ENCODE peak calls at places on chromosomes 13 and 19, in eight cellular contexts. S, L, T, R, G, D, N and W are unnamed samples.

GRCh38 chr13:94419304-94419943 is 60.1 kb downstream of the DCT start:
- DNase-seq in T (peak; percentile 67), S (no peak), N (peak; percentile 75), R (no peak), D (peak; percentile 51), G (no peak), L (no peak), W (peak; percentile 11)

GRCh38 chr19:1253514-1254080 is 5.2 kb downstream of the MIDN start:
- DNase-seq in R (no peak), D (no peak), T (no peak), L (no peak), G (peak; percentile 79), N (peak; percentile 86), S (no peak), W (no peak)

GRCh38 chr13:25608181-25608580 is 236.4 kb downstream of the ATP8A2 start:
- DNase-seq in N (no peak), S (no peak), D (no peak), G (no peak), T (no peak), L (no peak), R (no peak), W (no peak)

GRCh38 chr19:29675120-29675649 is 9.9 kb downstream of the PLEKHF1 start:
- DNase-seq in D (no peak), G (no peak), N (no peak), R (no peak), L (no peak), S (no peak), T (no peak), W (no peak)

GRCh38 chr13:42333613-42334328 is 61.8 kb downstream of the AKAP11 start:
- DNase-seq in D (peak; percentile 61), N (peak; percentile 13), S (peak; percentile 7), T (peak; percentile 51), L (peak; percentile 54), G (peak; percentile 41), R (no peak), W (peak; percentile 5)

GRCh38 chr13:70894258-70894657 is 786.0 kb upstream of the KLHL1 start:
- DNase-seq in N (no peak), R (no peak), D (no peak), S (no peak), L (no peak), T (no peak), G (no peak), W (no peak)

GRCh38 chr19:12872941-12873890 is 8.0 kb downstream of the DNASE2 start:
- DNase-seq in T (peak; percentile 95), L (peak; percentile 82), G (peak; percentile 64), R (peak; percentile 24), N (peak; percentile 3), D (peak; percentile 75), S (no peak), W (peak; percentile 31)

GRCh38 chr13:29954082-29955043 is 103.9 kb upstream of the UBL3 start:
- DNase-seq in D (no peak), L (no peak), N (no peak), R (no peak), S (no peak), T (no peak), G (no peak), W (no peak)

GRCh38 chr19:13817018-13817614 is 21.9 kb downstream of the ZSWIM4 start:
- DNase-seq in G (peak; percentile 33), T (no peak), N (no peak), D (no peak), L (peak; percentile 98), R (no peak), S (no peak), W (no peak)

GRCh38 chr13:72101768-72102400 is 234.9 kb upstream of the DACH1 start:
- DNase-seq in D (no peak), T (no peak), N (no peak), S (no peak), R (no peak), G (no peak), L (no peak), W (no peak)

GRCh38 chr19:1094655-1094977 is 559 bp downstream of the POLR2E start:
- DNase-seq in R (no peak), D (no peak), S (no peak), N (no peak), G (no peak), L (no peak), T (no peak), W (no peak)

GRCh38 chr13:63351533-63351932 is 1935.9 kb upstream of the PCDH20 start:
- DNase-seq in G (no peak), N (peak; percentile 1), T (no peak), L (no peak), R (no peak), S (no peak), D (no peak), W (no peak)

GRCh38 chr19:31352296-31352781 is 3.1 kb upstream of the TSHZ3 start:
- DNase-seq in T (no peak), S (no peak), G (no peak), N (no peak), R (no peak), L (peak; percentile 64), D (no peak), W (no peak)

GRCh38 chr13:57631607-57632275 is at the start of gene PCDH17:
- DNase-seq in R (peak; percentile 73), G (no peak), L (no peak), T (no peak), S (peak; percentile 32), D (peak; percentile 5), N (peak; percentile 74), W (no peak)

GRCh38 chr13:111900390-111901180 is 166.4 kb upstream of the SOX1 start:
- DNase-seq in L (peak; percentile 48), D (no peak), N (no peak), T (no peak), G (no peak), S (no peak), R (no peak), W (no peak)

GRCh38 chr13:78680611-78681010 is 21.7 kb upstream of the OBI1 start:
- DNase-seq in S (no peak), L (no peak), G (no peak), T (no peak), R (no peak), N (no peak), D (no peak), W (no peak)

GRCh38 chr19:2016041-2016807 is 710 bp upstream of the BTBD2 start:
- DNase-seq in N (peak; percentile 83), D (peak; percentile 89), L (peak; percentile 79), T (peak; percentile 86), G (peak; percentile 88), R (peak; percentile 85), S (no peak), W (peak; percentile 58)

GRCh38 chr19:39497850-39498261 is 891 bp upstream of the DLL3 start:
- DNase-seq in D (peak; percentile 46), G (peak; percentile 69), T (peak; percentile 30), N (peak; percentile 24), R (no peak), L (peak; percentile 91), S (peak; percentile 81), W (no peak)

GRCh38 chr19:35641515-35642151 is at the start of gene ETV2:
- DNase-seq in N (peak; percentile 41), T (no peak), G (no peak), S (peak; percentile 68), L (peak; percentile 80), R (peak; percentile 55), D (peak; percentile 57), W (no peak)

GRCh38 chr13:32726374-32727037 is 140.3 kb downstream of the PDS5B start:
- DNase-seq in G (no peak), N (no peak), D (peak; percentile 29), S (no peak), T (no peak), R (no peak), L (no peak), W (no peak)

GRCh38 chr19:2040647-2041435 is 10.2 kb downstream of the MKNK2 start:
- DNase-seq in N (no peak), R (peak; percentile 16), S (no peak), D (no peak), L (no peak), G (no peak), T (no peak), W (no peak)

GRCh38 chr13:66367356-66367755 is 862.8 kb downstream of the PCDH9 start:
- DNase-seq in L (no peak), N (peak; percentile 11), R (no peak), S (no peak), G (no peak), T (no peak), D (peak; percentile 26), W (no peak)

GRCh38 chr19:1428738-1429391 is 9.3 kb upstream of the RPS15 start:
- DNase-seq in S (no peak), T (no peak), L (no peak), D (no peak), G (no peak), R (no peak), N (no peak), W (no peak)

GRCh38 chr19:49690073-49690655 is 752 bp upstream of the CPT1C start:
- DNase-seq in T (no peak), R (no peak), N (no peak), L (no peak), G (no peak), S (no peak), D (no peak), W (no peak)
- TF ChIP-seq CTCF in T (no peak), R (no peak), N (no peak), L (peak; percentile 2), G (no peak), S (peak; percentile 18), D (peak; percentile 2), W (peak; percentile 46)

GRCh38 chr13:83340170-83340569 is 542.1 kb downstream of the SLITRK1 start:
- DNase-seq in D (no peak), G (no peak), S (no peak), R (no peak), T (no peak), N (no peak), L (no peak), W (no peak)
- TF ChIP-seq CTCF in D (no peak), G (no peak), S (no peak), R (no peak), T (no peak), N (no peak), L (no peak), W (no peak)

GRCh38 chr19:7197760-7198696 is 96.2 kb downstream of the INSR start:
- DNase-seq in L (peak; percentile 93), G (peak; percentile 91), T (peak; percentile 73), R (peak; percentile 91), S (peak; percentile 94), D (peak; percentile 92), N (peak; percentile 97), W (peak; percentile 88)
- TF ChIP-seq CTCF in L (peak; percentile 55), G (no peak), T (no peak), R (no peak), S (peak; percentile 12), D (no peak), N (peak; percentile 7), W (no peak)

DNA sequence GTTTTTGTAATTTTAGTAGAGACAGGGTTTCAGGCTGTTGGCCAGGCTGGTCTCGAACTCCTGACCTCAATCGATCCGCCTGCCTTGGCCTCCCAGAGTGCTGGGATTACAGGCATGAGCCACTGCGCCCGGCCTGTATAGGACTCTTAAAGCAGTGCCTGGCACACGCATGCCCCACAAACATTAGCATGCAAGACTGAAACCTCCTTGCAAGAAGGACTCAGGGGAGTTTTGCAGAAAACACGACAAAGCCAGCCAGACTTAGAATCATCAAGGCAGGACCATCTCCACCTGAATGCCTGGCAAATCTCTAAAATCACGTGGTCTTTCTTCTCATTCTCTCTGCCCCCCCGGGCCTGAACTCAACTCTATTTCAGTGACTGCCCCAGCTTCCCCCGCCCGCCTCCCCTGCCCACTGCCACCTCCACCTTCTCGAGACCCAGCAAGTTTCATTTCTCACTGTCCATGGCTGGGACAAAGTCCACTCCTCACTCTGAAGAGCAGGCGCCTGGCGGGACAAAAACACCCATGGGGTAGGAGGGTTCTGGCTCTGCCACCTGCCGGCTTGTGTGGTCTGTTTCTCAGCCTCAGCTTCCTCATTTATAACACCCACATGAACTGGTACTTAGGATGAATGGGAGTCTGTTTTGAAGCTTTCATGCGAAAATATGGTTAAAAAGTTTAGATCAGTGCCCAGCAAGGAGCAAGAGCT is 2.4 kb downstream of the TICAM1 start:
- DNase-seq in D (no peak), G (no peak), R (no peak), N (no peak), T (no peak), L (no peak), S (no peak), W (no peak)
- TF ChIP-seq CTCF in D (no peak), G (no peak), R (no peak), N (no peak), T (no peak), L (no peak), S (no peak), W (no peak)